ENCODE peak calls at places on chromosome 10, in six cellular contexts. N, K, U, Z, D and F are unnamed samples.
A peak's percentile ranks its signal among the peaks of the same experiment; 100 is the strongest.

GRCh38 chr10:132355297-132355696 is 23.3 kb downstream of the LRRC27 start:
- DNase-seq in N (no peak), K (no peak), U (no peak), Z (no peak), D (no peak), F (no peak)

GRCh38 chr10:11463111-11463510 is 148.3 kb downstream of the USP6NL start:
- DNase-seq in N (no peak), K (no peak), U (no peak), Z (no peak), D (no peak), F (no peak)

GRCh38 chr10:109887776-109888175 is 35.5 kb downstream of the XPNPEP1 start:
- DNase-seq in N (no peak), K (no peak), U (no peak), Z (no peak), D (no peak), F (no peak)

GRCh38 chr10:48245977-48246376 is 28.5 kb downstream of the FRMPD2 start:
- DNase-seq in N (no peak), K (no peak), U (no peak), Z (no peak), D (no peak), F (no peak)

GRCh38 chr10:6770846-6771245 is 190.8 kb upstream of the PRKCQ start:
- DNase-seq in N (no peak), K (no peak), U (no peak), Z (peak; percentile 14), D (no peak), F (no peak)

GRCh38 chr10:34290412-34291082 is 524.5 kb downstream of the PARD3 start:
- DNase-seq in N (no peak), K (peak; percentile 0), U (peak; percentile 57), Z (peak; percentile 96), D (no peak), F (no peak)

GRCh38 chr10:85612378-85612775 is 754.2 kb downstream of the GRID1 start:
- DNase-seq in N (no peak), K (peak; percentile 63), U (no peak), Z (no peak), D (peak; percentile 31), F (no peak)

GRCh38 chr10:131314799-131315198 is 3.3 kb upstream of the TCERG1L start:
- DNase-seq in N (no peak), K (no peak), U (no peak), Z (no peak), D (no peak), F (no peak)

GRCh38 chr10:28721318-28721717 is 44.0 kb downstream of the BAMBI start:
- DNase-seq in N (no peak), K (no peak), U (no peak), Z (no peak), D (no peak), F (no peak)

DNA sequence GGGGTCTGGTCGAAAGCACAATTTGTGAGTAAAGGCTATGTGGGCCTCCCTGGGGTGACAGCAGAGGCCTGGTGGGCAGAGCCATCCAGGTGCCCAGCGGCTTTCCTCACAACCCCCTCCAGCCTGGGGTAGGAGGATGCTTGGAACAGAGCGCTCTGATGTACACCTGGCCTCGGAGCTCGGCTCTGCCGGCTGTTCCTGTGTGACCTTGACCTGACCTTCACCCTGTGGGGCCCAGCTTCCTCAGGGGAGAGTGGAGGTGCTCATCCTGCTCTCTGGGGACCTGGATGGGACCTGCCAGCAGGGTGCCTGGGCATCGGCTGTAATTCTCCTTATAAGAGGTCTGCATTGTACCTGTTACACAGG is 28.9 kb downstream of the RET start:
- DNase-seq in N (no peak), K (no peak), U (no peak), Z (no peak), D (no peak), F (no peak)
- TF ChIP-seq CTCF in N (no peak), K (no peak), U (no peak), Z (no peak), D (no peak), F (no peak)

GRCh38 chr10:79003183-79004100 is 65.3 kb upstream of the ZMIZ1 start:
- DNase-seq in N (no peak), K (no peak), U (no peak), Z (no peak), D (no peak), F (no peak)

GRCh38 chr10:79004311-79004710 is 64.5 kb upstream of the ZMIZ1 start:
- DNase-seq in N (no peak), K (no peak), U (no peak), Z (no peak), D (no peak), F (no peak)

GRCh38 chr10:79002336-79002735 is 66.4 kb upstream of the ZMIZ1 start:
- DNase-seq in N (no peak), K (no peak), U (no peak), Z (no peak), D (no peak), F (no peak)

GRCh38 chr10:78997635-78998618 is 70.8 kb upstream of the ZMIZ1 start:
- DNase-seq in N (no peak), K (no peak), U (no peak), Z (no peak), D (no peak), F (no peak)

DNA sequence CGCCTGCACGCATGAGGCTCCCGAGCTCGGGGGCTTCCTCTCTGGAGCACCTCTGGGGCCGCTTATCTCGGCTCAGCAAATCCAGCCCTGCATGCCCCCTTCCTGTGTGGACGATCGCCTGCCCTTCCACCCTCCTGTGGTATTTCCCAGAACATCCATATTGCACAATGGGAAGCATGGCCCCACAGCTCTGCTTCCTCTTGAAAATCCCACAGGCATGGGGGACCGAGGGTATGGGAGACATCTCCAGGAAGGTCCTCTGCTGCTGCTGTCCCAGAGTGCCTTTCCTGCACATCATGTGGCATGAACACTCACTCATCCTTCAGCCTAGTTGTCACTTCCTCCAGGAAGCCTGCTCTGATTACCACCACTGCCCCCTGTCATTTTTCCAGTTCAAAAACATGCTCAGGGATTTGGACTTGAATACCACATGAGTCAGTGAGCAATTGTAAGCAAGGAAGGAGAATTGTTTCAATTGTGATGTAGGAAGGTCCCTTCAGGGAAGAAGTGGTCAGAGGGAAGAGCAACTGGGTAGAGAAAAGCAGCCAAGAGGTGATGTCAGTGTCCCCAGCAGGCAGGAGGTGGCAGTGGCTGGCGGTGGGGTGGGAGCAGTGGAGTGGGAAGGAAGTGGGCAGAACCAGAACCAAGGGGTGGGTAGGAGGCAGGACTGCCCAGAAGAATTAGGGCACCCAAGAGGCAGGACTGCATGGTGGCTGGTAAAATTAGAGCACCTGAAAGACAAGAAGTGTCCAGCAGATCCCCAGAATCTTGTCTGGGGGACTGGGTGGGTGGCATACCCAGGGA is 67.5 kb upstream of the ZMIZ1 start:
- DNase-seq in N (no peak), K (no peak), U (no peak), Z (peak; percentile 33), D (no peak), F (no peak)
- TF ChIP-seq CTCF in N (no peak), K (no peak), U (no peak), Z (no peak), D (no peak), F (no peak)

DNA sequence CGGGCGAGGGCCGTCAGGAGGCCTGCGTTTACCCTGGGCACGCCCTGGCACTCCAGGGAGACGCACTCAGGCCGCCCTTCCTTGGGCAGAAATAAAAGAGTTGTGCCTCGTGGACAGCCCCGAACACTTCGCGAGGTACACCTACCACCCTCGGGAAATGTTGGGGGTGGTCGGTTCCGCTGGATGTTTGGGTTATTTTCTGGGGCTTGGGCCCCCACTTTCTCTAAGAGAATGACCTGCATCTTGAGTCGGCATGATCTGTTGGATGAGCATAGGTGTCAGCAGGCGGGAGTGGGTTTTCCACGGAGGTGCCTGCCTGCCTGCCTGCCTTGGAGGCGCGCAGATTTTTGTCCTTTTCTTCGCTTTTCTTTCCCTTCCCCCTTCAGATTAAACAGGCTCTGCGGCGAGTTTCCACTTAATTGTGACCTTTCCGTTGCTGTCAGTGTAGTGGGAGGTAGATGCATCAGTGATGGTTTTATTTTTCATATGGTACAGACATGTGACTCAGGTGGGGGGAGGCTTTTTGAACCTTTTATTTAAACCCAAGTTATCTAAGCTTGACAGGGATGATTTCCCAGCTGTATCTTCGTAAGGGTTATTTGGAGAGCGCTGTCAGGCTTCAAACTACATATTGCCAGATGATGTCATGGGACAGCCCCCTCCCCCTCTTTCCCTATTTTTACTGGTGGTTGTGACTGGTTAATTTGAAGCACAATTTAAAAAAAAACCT is 659 bp downstream of the HECTD2 start:
- DNase-seq in N (no peak), K (peak; percentile 9), U (peak; percentile 30), Z (peak; percentile 18), D (peak; percentile 36), F (no peak)
- TF ChIP-seq CTCF in N (no peak), K (no peak), U (no peak), Z (no peak), D (no peak), F (no peak)

DNA sequence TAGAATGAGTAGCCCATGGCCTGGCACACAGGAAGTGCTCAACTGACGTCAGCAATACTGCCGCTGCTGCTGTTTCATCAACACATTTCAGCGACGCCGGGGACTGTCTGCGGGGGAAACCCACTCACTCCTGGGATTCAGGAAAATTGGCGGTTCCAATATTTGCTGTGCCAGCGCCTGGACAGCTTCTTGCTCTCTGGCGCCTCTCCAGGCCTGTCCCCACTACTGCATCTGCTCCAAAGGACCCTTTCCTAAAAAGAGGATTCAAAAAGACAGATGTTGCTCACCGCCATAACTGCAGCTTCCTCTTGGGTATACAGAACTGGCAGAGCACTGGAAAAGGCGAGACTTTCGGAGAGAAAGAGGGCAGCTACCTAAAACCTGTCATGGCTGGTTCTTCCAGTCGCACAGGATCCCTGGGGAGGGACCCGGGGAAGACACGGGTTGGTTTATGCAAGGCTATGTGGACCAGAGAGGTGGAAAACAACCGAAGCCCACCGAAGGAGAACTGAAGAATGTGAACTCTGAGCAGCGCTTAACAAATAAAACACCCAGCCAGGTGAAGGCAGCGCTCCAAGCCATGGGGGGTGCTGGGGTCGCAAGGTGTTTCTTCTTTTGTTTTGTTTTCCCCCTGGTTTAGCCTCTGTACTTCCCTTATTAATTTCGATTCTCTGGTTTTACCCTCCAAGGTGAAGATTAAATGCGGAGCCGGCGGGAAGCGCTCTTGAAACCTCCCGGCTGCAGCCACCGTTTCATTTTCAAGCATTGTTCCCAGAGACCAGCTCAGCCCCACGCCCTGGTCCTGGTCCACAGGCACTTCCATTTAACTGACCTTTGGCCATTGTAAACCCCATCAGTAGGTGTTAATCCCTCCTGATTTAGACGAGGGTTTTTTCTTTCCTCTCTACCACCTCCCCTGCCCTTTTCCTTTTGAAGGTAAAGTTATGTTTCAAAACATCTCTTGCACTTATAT is 39.5 kb upstream of the ENO4 start:
- DNase-seq in N (peak; percentile 25), K (peak; percentile 10), U (no peak), Z (no peak), D (no peak), F (no peak)
- TF ChIP-seq CTCF in N (peak; percentile 63), K (peak; percentile 45), U (no peak), Z (peak; percentile 28), D (peak; percentile 36), F (no peak)

GRCh38 chr10:3651969-3652653 is 132.9 kb downstream of the KLF6 start:
- DNase-seq in N (no peak), K (no peak), U (no peak), Z (no peak), D (no peak), F (no peak)
- TF ChIP-seq CTCF in N (no peak), K (no peak), U (no peak), Z (no peak), D (no peak), F (no peak)

DNA sequence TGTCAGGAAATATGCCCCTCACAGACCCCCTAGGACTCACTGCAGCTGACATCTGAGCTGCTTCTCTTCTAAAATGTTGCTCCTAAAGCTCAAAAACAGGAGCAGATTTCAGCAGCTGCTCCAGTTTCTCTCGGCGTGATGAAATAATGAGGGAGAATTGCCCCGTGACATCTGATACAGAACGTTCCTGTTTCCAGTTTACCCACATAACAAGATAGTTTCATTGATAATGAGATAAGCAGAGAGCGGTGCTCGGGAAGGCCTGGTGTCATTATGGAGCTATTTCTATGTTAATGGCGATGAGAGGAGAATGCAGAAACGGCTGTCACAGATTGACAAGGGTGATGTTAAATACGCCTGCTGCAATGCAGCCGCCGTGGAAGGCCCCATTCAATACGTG is 214.7 kb downstream of the CCSER2 start:
- DNase-seq in N (no peak), K (no peak), U (no peak), Z (no peak), D (no peak), F (no peak)
- TF ChIP-seq CTCF in N (no peak), K (no peak), U (no peak), Z (no peak), D (no peak), F (no peak)